ENCODE peak calls at places on chromosomes 13 and 19, in five cellular contexts. A, T, M, D and J are unnamed samples.

GRCh38 chr19:42253245-42254082 is 1.5 kb downstream of the ERF start:
- DNase-seq in A (peak; percentile 97), T (peak; percentile 69), M (peak; percentile 66), D (peak; percentile 57), J (no peak)

GRCh38 chr13:109447667-109448066 is 338.7 kb downstream of the IRS2 start:
- DNase-seq in A (no peak), T (no peak), M (no peak), D (no peak), J (no peak)

GRCh38 chr19:29753934-29754305 is 38.9 kb upstream of the C19orf12 start:
- DNase-seq in A (no peak), T (no peak), M (no peak), D (no peak), J (no peak)

GRCh38 chr13:40381935-40382764 is 284.3 kb downstream of the FOXO1 start:
- DNase-seq in A (no peak), T (no peak), M (no peak), D (peak; percentile 45), J (no peak)

GRCh38 chr13:37443538-37443937 is 155.0 kb downstream of the POSTN start:
- DNase-seq in A (no peak), T (no peak), M (no peak), D (no peak), J (no peak)

GRCh38 chr19:37966211-37967072 is 59.4 kb downstream of the SIPA1L3 start:
- DNase-seq in A (no peak), T (no peak), M (peak; percentile 69), D (no peak), J (no peak)

GRCh38 chr13:32585625-32586021 is 629 bp upstream of the PDS5B start:
- DNase-seq in A (no peak), T (no peak), M (no peak), D (no peak), J (no peak)

GRCh38 chr13:25286308-25286968 is 850 bp downstream of the MTMR6 start:
- DNase-seq in A (no peak), T (no peak), M (no peak), D (peak; percentile 35), J (no peak)

GRCh38 chr19:34141036-34141435 is 31.3 kb upstream of the LSM14A start:
- DNase-seq in A (no peak), T (no peak), M (no peak), D (no peak), J (no peak)

GRCh38 chr19:45179848-45180370 is 1.3 kb downstream of the BLOC1S3 start:
- DNase-seq in A (no peak), T (no peak), M (no peak), D (no peak), J (no peak)

GRCh38 chr19:16095071-16095571 is 16.6 kb upstream of the RAB8A start:
- DNase-seq in A (no peak), T (no peak), M (no peak), D (no peak), J (no peak)

GRCh38 chr13:46858163-46858562 is 38.7 kb downstream of the HTR2A start:
- DNase-seq in A (no peak), T (no peak), M (no peak), D (no peak), J (no peak)

GRCh38 chr19:4260605-4261191 is 13.8 kb downstream of the YJU2 start:
- DNase-seq in A (no peak), T (no peak), M (no peak), D (no peak), J (no peak)

GRCh38 chr19:38036707-38037106 is 129.7 kb downstream of the SIPA1L3 start:
- DNase-seq in A (no peak), T (no peak), M (no peak), D (no peak), J (no peak)

GRCh38 chr13:78046349-78046748 is 127.7 kb upstream of the EDNRB start:
- DNase-seq in A (no peak), T (no peak), M (no peak), D (no peak), J (no peak)

GRCh38 chr13:99501952-99502310 is 659 bp downstream of the TM9SF2 start:
- DNase-seq in A (no peak), T (no peak), M (no peak), D (no peak), J (no peak)

GRCh38 chr19:54418030-54418929 is 3.0 kb downstream of the TTYH1 start:
- DNase-seq in A (no peak), T (no peak), M (no peak), D (no peak), J (no peak)

GRCh38 chr19:17751103-17751911 is at the start of gene FCHO1:
- DNase-seq in A (no peak), T (no peak), M (no peak), D (peak; percentile 21), J (no peak)

GRCh38 chr13:35139591-35139990 is 197.5 kb downstream of the NBEA start:
- DNase-seq in A (no peak), T (no peak), M (no peak), D (no peak), J (no peak)

GRCh38 chr19:56083668-56084067 is 37.4 kb downstream of the ZNF787 start:
- DNase-seq in A (no peak), T (no peak), M (no peak), D (no peak), J (no peak)

GRCh38 chr19:3292958-3293529 is 68.6 kb downstream of the CELF5 start:
- DNase-seq in A (no peak), T (no peak), M (no peak), D (no peak), J (no peak)

GRCh38 chr19:33159149-33159548 is 27.2 kb downstream of the WDR88 start:
- DNase-seq in A (no peak), T (no peak), M (no peak), D (no peak), J (no peak)

GRCh38 chr19:18433039-18433691 is 4.8 kb downstream of the ISYNA1 start:
- DNase-seq in A (no peak), T (no peak), M (no peak), D (no peak), J (no peak)

GRCh38 chr13:51861728-51862300 is at the start of gene CCDC70:
- DNase-seq in A (no peak), T (no peak), M (no peak), D (no peak), J (peak; percentile 75)

GRCh38 chr19:7628589-7629311 is 595 bp downstream of the XAB2 start:
- DNase-seq in A (no peak), T (no peak), M (no peak), D (no peak), J (no peak)

GRCh38 chr13:30496147-30496546 is 30.4 kb upstream of the HMGB1 start:
- DNase-seq in A (no peak), T (no peak), M (no peak), D (no peak), J (no peak)
- TF ChIP-seq POLR2A in A (no peak), T (no peak), M (no peak), D (no peak), J (no peak)

GRCh38 chr19:40400521-40400920 is 10.5 kb upstream of the HIPK4 start:
- DNase-seq in A (no peak), T (no peak), M (no peak), D (no peak), J (no peak)

GRCh38 chr19:40407714-40408600 is 5.2 kb downstream of the PRX start:
- DNase-seq in A (no peak), T (no peak), M (no peak), D (no peak), J (no peak)

GRCh38 chr19:40397568-40397906 is 7.6 kb upstream of the HIPK4 start:
- DNase-seq in A (no peak), T (no peak), M (no peak), D (no peak), J (no peak)

GRCh38 chr19:40398417-40399056 is 8.6 kb upstream of the HIPK4 start:
- DNase-seq in A (no peak), T (peak; percentile 80), M (peak; percentile 82), D (no peak), J (no peak)

DNA sequence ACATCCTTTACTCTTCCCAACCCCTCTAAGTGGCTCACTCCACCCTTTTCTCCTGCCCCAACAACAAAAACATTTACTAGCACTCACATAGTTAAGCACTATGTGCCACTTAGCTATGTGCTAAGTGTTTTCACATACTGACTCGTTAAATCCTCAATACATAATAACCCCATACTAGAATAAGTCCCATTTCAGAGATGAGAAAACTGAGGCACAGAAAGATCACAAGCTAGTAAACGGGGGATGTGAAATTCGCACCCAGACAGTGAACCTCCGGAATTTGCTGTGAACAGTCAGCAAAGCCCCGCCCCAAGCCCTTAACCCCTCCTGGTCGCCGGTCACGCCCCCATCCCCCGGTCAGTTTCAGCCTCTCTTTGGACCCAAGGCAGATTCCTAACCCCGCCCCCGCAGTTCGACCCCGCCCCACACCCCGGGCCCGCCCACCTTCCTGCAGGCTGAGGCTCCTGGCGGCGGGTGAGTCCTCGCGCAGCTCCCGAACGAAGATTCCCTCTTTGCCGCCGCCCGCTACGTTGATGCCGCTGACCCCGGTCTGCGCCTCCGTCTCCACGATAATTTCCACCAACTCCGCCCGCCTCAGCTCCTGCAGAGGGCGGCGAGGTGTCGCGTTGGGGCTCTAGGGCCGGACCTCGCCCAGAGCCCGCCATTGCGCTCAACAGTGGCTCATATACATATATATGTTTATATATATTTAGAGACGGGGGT is 9.8 kb downstream of the PRX start:
- DNase-seq in A (peak; percentile 100), T (peak; percentile 90), M (peak; percentile 86), D (peak; percentile 85), J (peak; percentile 98)
- TF ChIP-seq CTCF in A (no peak), T (no peak), M (no peak), D (no peak), J (peak; percentile 4)

DNA sequence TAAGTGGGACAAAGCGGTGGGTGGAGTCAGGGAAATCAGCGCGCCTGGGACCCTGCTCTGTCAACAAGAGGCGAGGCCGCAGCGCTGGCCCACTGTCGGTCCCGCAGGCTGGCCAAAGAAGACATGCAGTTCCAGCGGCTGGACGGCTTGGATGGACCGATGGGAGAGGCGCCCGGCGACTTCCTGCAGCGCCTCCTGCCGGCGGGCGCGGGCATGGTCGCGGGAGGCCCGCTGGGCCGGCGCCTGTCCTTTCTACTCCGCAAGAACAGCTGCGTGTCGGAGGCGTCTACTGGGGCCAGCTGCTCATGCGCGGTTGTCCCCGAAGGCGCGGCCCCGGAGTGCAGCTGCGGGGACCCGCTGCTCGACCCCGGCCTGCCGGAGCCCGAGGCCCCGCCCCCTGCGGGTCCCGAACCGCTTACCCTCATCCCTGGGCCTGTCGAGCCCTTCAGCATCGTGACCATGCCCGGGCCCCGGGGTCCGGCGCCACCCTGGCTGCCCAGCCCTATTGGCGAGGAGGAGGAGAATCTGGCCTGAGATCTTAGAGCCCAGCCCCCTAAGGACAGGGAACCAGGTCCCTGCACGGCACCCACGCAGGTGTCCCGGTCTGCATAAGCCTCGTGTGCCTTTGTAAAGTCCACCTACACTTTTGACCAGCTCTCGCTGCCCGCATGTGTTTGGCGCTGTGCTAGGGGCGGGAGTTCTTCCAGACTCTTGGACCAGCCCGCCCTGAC is 6.1 kb downstream of the BEST2 start:
- DNase-seq in A (peak; percentile 50), T (no peak), M (no peak), D (no peak), J (no peak)
- TF ChIP-seq POLR2A in A (no peak), T (no peak), M (no peak), D (no peak), J (no peak)

GRCh38 chr13:108033800-108034707 is 181.3 kb downstream of the LIG4 start:
- DNase-seq in A (no peak), T (no peak), M (no peak), D (no peak), J (no peak)

GRCh38 chr13:108037348-108037747 is 178.0 kb downstream of the LIG4 start:
- DNase-seq in A (no peak), T (no peak), M (no peak), D (no peak), J (no peak)

GRCh38 chr13:108031859-108032258 is 183.5 kb downstream of the LIG4 start:
- DNase-seq in A (no peak), T (no peak), M (no peak), D (no peak), J (no peak)

GRCh38 chr13:108036411-108036810 is 178.9 kb downstream of the LIG4 start:
- DNase-seq in A (no peak), T (no peak), M (no peak), D (no peak), J (no peak)

GRCh38 chr13:108034909-108035308 is 180.4 kb downstream of the LIG4 start:
- DNase-seq in A (no peak), T (no peak), M (no peak), D (no peak), J (no peak)
- TF ChIP-seq CTCF in A (no peak), T (no peak), M (no peak), D (no peak), J (no peak)